ENCODE peak calls at places on chromosomes 6 and 20, in five cellular contexts. U is astrocyte, P is mammary epithelial cell, T is MM.1S, I is fibroblast of lung. C is an unnamed sample. For H3K79me2, the result is how much of the 10 kb centered on the place peaks cover.

GRCh38 chr6:91082311-91082803 is 495.5 kb upstream of the MAP3K7 start:
- DNase-seq in U (peak), P (peak), T (no peak), I (peak), C (no peak)

GRCh38 chr6:96659084-96659845 is 96.3 kb downstream of the FHL5 start:
- DNase-seq in U (no peak), P (no peak), T (peak), I (no peak), C (no peak)

GRCh38 chr20:54078296-54078695 is 7.9 kb upstream of the BCAS1 start:
- DNase-seq in U (no peak), P (no peak), T (peak), I (no peak), C (no peak)

GRCh38 chr6:166687538-166688259 is 60.6 kb upstream of the RPS6KA2 start:
- DNase-seq in U (no peak), P (no peak), T (no peak), I (no peak), C (no peak)

GRCh38 chr6:11682525-11682924 is 96.1 kb downstream of the ADTRP start:
- DNase-seq in U (peak), P (no peak), T (no peak), I (peak), C (no peak)

GRCh38 chr6:105677671-105678475 is 275.0 kb upstream of the PREP start:
- DNase-seq in U (peak), P (no peak), T (no peak), I (no peak), C (no peak)

GRCh38 chr20:61608275-61609085 is 356.4 kb downstream of the CDH4 start:
- DNase-seq in U (peak), P (peak), T (peak), I (peak), C (no peak)

GRCh38 chr20:55678970-55679667 is 326.2 kb downstream of the CBLN4 start:
- DNase-seq in U (no peak), P (no peak), T (no peak), I (no peak), C (no peak)

GRCh38 chr20:32505723-32506473 is 79.2 kb downstream of the NOL4L start:
- DNase-seq in U (no peak), P (no peak), T (peak), I (no peak), C (no peak)

GRCh38 chr6:56868687-56869086 is 86.2 kb upstream of the BEND6 start:
- DNase-seq in U (peak), P (peak), T (no peak), I (peak), C (no peak)

GRCh38 chr6:52551483-52552277 is 25.2 kb downstream of the TRAM2 start:
- DNase-seq in U (peak), P (peak), T (no peak), I (peak), C (no peak)

GRCh38 chr6:149978610-149979009 is 14.9 kb downstream of the ULBP1 start:
- DNase-seq in U (no peak), P (no peak), T (no peak), I (no peak), C (no peak)

GRCh38 chr6:166464418-166465400 is 82.0 kb upstream of the MPC1 start:
- DNase-seq in U (peak), P (no peak), T (no peak), I (no peak), C (no peak)

GRCh38 chr20:9392892-9393857 is 121.2 kb upstream of the LAMP5 start:
- DNase-seq in U (peak), P (peak), T (peak), I (peak), C (no peak)

GRCh38 chr6:19838442-19839236 is 1.5 kb downstream of the ID4 start:
- DNase-seq in U (peak), P (peak), T (no peak), I (peak), C (no peak)

GRCh38 chr6:17968081-17968518 is 19.3 kb downstream of the KIF13A start:
- DNase-seq in U (peak), P (peak), T (no peak), I (no peak), C (peak)

GRCh38 chr20:58624687-58625086 is 26.4 kb upstream of the STX16 start:
- DNase-seq in U (no peak), P (no peak), T (no peak), I (no peak), C (no peak)

GRCh38 chr6:105667061-105667460 is 264.2 kb upstream of the PREP start:
- DNase-seq in U (no peak), P (no peak), T (no peak), I (no peak), C (no peak)

GRCh38 chr6:100103936-100104335 is 109.9 kb upstream of the MCHR2 start:
- DNase-seq in U (no peak), P (no peak), T (no peak), I (no peak), C (no peak)

GRCh38 chr20:58243653-58244410 is 15.4 kb upstream of the ANKRD60 start:
- DNase-seq in U (peak), P (no peak), T (no peak), I (no peak), C (no peak)

GRCh38 chr6:118678866-118679265 is 27.5 kb upstream of the CEP85L start:
- DNase-seq in U (peak), P (peak), T (no peak), I (no peak), C (no peak)

GRCh38 chr6:101994521-101994920 is 601.0 kb downstream of the GRIK2 start:
- DNase-seq in U (no peak), P (no peak), T (no peak), I (no peak), C (no peak)
- H3K9ac ChIP-seq in U (no peak), P (no peak), T (no peak), I (no peak), C (no peak)

DNA sequence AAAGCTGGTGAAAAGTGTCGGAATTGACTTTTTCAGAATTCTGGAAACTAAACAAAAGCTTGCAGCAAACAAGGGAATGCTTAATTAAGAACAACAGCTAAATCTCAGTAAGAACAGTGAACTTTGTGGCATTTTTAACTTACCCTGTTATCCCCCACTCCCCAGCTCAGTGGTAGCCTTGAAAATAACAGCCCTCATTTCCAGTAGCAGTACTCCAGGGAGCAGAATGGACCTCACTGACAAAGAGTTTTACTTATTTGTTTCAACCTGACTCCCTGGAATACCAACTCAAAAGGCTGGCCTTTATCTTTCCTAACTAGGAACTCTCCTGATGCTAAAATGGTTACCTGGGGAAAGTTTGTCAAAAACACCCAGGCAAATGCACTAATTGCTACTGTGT is 108.9 kb downstream of the IMPG1 start:
- DNase-seq in U (no peak), P (no peak), T (no peak), I (no peak), C (no peak)
- H3K79me2 ChIP-seq in U (under half), P (under half), T (under half), I (under half), C (under half)

GRCh38 chr6:3280866-3281465 is 22.2 kb downstream of the PSMG4 start:
- DNase-seq in U (peak), P (no peak), T (no peak), I (no peak), C (no peak)

GRCh38 chr6:3280091-3280490 is 21.3 kb downstream of the PSMG4 start:
- DNase-seq in U (no peak), P (no peak), T (no peak), I (no peak), C (no peak)

GRCh38 chr6:3283241-3283640 is 24.5 kb downstream of the PSMG4 start:
- DNase-seq in U (no peak), P (no peak), T (no peak), I (no peak), C (no peak)

GRCh38 chr6:3282461-3283236 is 23.9 kb downstream of the PSMG4 start:
- DNase-seq in U (peak), P (no peak), T (no peak), I (no peak), C (no peak)

DNA sequence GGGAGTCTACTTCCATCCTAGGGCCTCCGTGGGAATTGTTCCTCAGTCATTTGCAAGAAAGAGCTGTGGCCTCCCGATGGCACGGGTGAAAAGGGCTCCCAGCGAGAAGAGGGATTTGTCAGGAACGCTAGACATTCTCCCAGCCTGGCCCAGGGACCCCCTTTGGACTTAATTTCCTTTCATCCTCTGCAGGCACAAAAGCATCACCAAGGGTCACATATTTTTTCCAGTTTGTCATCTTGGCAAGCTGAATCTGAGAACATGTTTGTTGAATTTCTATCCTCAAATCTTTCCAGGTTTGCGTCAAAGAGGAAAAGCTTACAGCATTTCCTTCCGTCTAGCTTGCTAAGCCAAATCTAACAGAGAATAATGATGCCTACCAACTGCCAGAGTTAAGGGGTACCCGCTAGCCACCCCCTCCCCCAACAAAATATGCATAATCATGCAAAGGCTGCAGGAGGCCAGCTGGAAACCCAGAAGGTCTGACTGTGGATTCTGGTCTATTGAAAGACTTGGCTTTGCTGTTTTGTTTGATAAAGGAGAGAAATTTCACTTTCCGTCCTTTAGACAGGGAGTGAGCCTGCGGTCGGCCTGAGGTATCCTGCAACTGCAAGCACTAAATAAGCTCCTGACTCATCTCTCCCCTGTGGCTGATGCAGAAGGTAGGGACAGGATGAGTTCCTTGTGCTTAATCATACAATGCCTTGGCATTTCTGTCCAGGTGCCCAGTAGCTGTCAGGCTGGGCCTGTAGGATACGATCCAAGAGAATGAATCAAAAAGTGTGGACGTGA is 23.1 kb downstream of the PSMG4 start:
- DNase-seq in U (peak), P (peak), T (no peak), I (peak), C (peak)
- H3K9ac ChIP-seq in U (peak), P (no peak), T (no peak), I (no peak), C (no peak)

DNA sequence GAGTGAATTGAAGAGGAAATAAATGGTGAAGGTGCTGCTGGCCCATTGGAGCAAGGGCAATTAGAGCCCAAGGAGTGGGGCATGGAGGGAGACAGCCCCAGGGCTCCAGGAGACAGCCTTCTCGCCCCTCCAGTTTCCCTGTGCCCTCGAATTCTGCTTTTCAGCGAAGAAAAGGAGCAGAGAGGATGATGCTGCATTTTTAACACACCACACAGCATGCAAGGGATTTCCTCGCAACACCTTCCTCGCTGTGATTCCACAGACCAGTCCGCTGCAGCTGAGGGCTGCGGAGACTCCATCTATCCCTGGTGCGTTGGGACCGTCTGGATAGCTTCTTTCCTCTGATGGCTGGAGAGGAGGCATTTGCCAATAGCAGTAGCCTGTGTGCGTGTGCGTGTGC is 41.7 kb downstream of the PTCHD4 start:
- DNase-seq in U (no peak), P (no peak), T (no peak), I (peak), C (no peak)
- H3K79me2 ChIP-seq in U (under half), P (under half), T (under half), I (under half), C (under half)

GRCh38 chr6:148852688-148853087 is 105.9 kb downstream of the UST start:
- DNase-seq in U (no peak), P (no peak), T (no peak), I (no peak), C (no peak)
- H3K9ac ChIP-seq in U (no peak), P (no peak), T (no peak), I (no peak), C (no peak)